ENCODE peak calls at places on chromosomes 6 and 20, in five cellular contexts. R is activated naive CD8-positive, alpha-beta T cell treated with anti-CD3 and anti-CD28 coated beads, Interleukin-2, amount 50 U/mL, for 24 hours; B is activated CD8-positive, alpha-beta T cell treated with anti-CD3 and anti-CD28 coated beads, Interleukin-2, amount 10 ng/mL, durations not matched to agents 7 days and 5 days; P is adrenal gland; U is SJSA1. H is an unnamed sample.

GRCh38 chr6:117401799-117402198 is 23.9 kb downstream of the ROS1 start:
- DNase-seq in P (no peak), B (no peak), R (no peak), U (no peak), H (no peak)

GRCh38 chr6:130313206-130313605 is 52.6 kb upstream of the TMEM200A start:
- DNase-seq in U (no peak), P (no peak), R (no peak), B (no peak), H (no peak)

GRCh38 chr20:2005831-2006426 is 12.1 kb upstream of the PDYN start:
- DNase-seq in U (peak), B (peak), R (peak), P (peak), H (peak)

GRCh38 chr20:57498425-57499400 is 26.2 kb downstream of the CTCFL start:
- DNase-seq in P (no peak), U (no peak), B (peak), R (peak), H (peak)

GRCh38 chr20:51413753-51414323 is 128.7 kb downstream of the NFATC2 start:
- DNase-seq in P (no peak), U (no peak), B (no peak), R (no peak), H (no peak)

GRCh38 chr6:132320007-132320406 is 81.3 kb downstream of the MOXD1 start:
- DNase-seq in P (no peak), R (no peak), B (no peak), U (no peak), H (no peak)

GRCh38 chr6:135667694-135668455 is 170.3 kb upstream of the AHI1 start:
- DNase-seq in B (no peak), R (no peak), U (no peak), P (peak), H (peak)

GRCh38 chr6:117233146-117233545 is 32.2 kb upstream of the VGLL2 start:
- DNase-seq in U (no peak), R (no peak), B (no peak), P (no peak), H (no peak)

GRCh38 chr20:41308726-41309413 is 8.7 kb downstream of the ZHX3 start:
- DNase-seq in B (no peak), P (no peak), U (no peak), R (no peak), H (no peak)

GRCh38 chr6:112348891-112349736 is 2.0 kb downstream of the RFPL4B start:
- DNase-seq in U (no peak), P (no peak), B (no peak), R (no peak), H (no peak)

GRCh38 chr20:49610701-49611538 is 43.0 kb upstream of the PTGIS start:
- DNase-seq in P (peak), B (peak), R (peak), U (peak), H (peak)

GRCh38 chr6:10555625-10556309 is 34.6 kb downstream of the GCNT2 start:
- DNase-seq in U (peak), R (no peak), B (no peak), P (peak), H (peak)

GRCh38 chr20:25622450-25623224 is 1.2 kb downstream of the NANP start:
- DNase-seq in P (no peak), B (no peak), R (no peak), U (no peak), H (no peak)

GRCh38 chr6:146312606-146313005 is 231.0 kb upstream of the RAB32 start:
- DNase-seq in P (no peak), B (no peak), U (no peak), R (no peak), H (no peak)

GRCh38 chr20:46810442-46811327 is 84.0 kb upstream of the EYA2 start:
- DNase-seq in R (no peak), U (peak), P (no peak), B (no peak), H (peak)

GRCh38 chr20:6611911-6612614 is 155.4 kb upstream of the BMP2 start:
- DNase-seq in U (no peak), P (no peak), B (no peak), R (no peak), H (no peak)

GRCh38 chr20:45090481-45090880 is 10.4 kb downstream of the KCNS1 start:
- DNase-seq in U (no peak), P (no peak), R (no peak), B (no peak), H (no peak)

GRCh38 chr20:12153616-12154015 is 235.9 kb downstream of the BTBD3 start:
- DNase-seq in U (no peak), P (no peak), R (no peak), B (no peak), H (peak)

GRCh38 chr6:166877906-166878305 is 78.4 kb downstream of the RNASET2 start:
- DNase-seq in B (no peak), U (no peak), R (no peak), P (no peak), H (no peak)

GRCh38 chr6:31901953-31902643 is at the start of gene ZBTB12:
- DNase-seq in U (peak), P (peak), B (peak), R (peak), H (peak)

GRCh38 chr6:17179246-17180073 is 77.6 kb downstream of the STMND1 start:
- DNase-seq in U (no peak), B (no peak), R (no peak), P (no peak), H (no peak)

GRCh38 chr20:3312940-3313656 is 74.1 kb upstream of the SLC4A11 start:
- DNase-seq in U (no peak), B (no peak), R (no peak), P (peak), H (no peak)

GRCh38 chr6:152461556-152461955 is 175.6 kb downstream of the SYNE1 start:
- DNase-seq in P (no peak), R (no peak), B (no peak), U (no peak), H (no peak)

GRCh38 chr20:50583422-50584150 is 73.4 kb downstream of the PTPN1 start:
- DNase-seq in P (no peak), B (no peak), R (no peak), U (no peak), H (no peak)

GRCh38 chr6:99789767-99790166 is 183.1 kb downstream of the PRDM13 start:
- DNase-seq in P (no peak), U (no peak), R (no peak), B (no peak), H (no peak)

GRCh38 chr6:30912746-30913520 is 1.1 kb upstream of the VARS2 start:
- DNase-seq in B (no peak), U (no peak), P (no peak), R (no peak), H (no peak)

GRCh38 chr6:21115111-21115510 is 478.4 kb upstream of the SOX4 start:
- DNase-seq in B (no peak), U (no peak), R (no peak), P (peak), H (peak)

GRCh38 chr20:5705827-5706226 is 44.4 kb upstream of the SHLD1 start:
- DNase-seq in U (no peak), B (no peak), R (no peak), P (no peak), H (no peak)

GRCh38 chr20:5002077-5002413 is 735 bp upstream of the SLC23A2 start:
- DNase-seq in P (no peak), B (no peak), U (no peak), R (peak), H (no peak)

GRCh38 chr6:99434702-99435530 is 9.8 kb upstream of the PNISR start:
- DNase-seq in U (no peak), B (no peak), R (no peak), P (no peak), H (no peak)

GRCh38 chr6:89984926-89985743 is 90.9 kb downstream of the GJA10 start:
- DNase-seq in B (no peak), P (peak), R (no peak), U (peak), H (peak)

GRCh38 chr20:38685853-38686473 is 38.3 kb upstream of the SLC32A1 start:
- DNase-seq in R (peak), U (no peak), B (peak), P (peak), H (no peak)

GRCh38 chr6:56716229-56716628 is 73.5 kb upstream of the DST start:
- DNase-seq in B (no peak), U (no peak), R (no peak), P (no peak), H (no peak)

GRCh38 chr6:40582892-40583291 is 4.3 kb downstream of the LRFN2 start:
- DNase-seq in P (no peak), U (no peak), B (peak), R (no peak), H (no peak)

GRCh38 chr20:59441860-59442810 is 141.7 kb downstream of the EDN3 start:
- DNase-seq in U (no peak), P (no peak), R (no peak), B (peak), H (no peak)

GRCh38 chr20:57450931-57451330 is 59.7 kb downstream of the RBM38 start:
- DNase-seq in U (no peak), R (no peak), B (no peak), P (no peak), H (no peak)